ENCODE peak calls at places on chromosomes 5 and 9, in six cellular contexts. K, X, N, B, M and O are unnamed samples.

GRCh38 chr5:134175874-134176522 is 752 bp downstream of the SKP1 start:
- DNase-seq in K (no peak), X (no peak), N (no peak), B (no peak), M (peak; percentile 36), O (peak; percentile 34)

GRCh38 chr9:128160603-128160987 is 530 bp downstream of the BBLN start:
- DNase-seq in K (no peak), X (no peak), N (no peak), B (peak; percentile 20), M (no peak), O (no peak)

GRCh38 chr9:69542048-69542447 is 130.1 kb downstream of the APBA1 start:
- DNase-seq in K (no peak), X (no peak), N (no peak), B (no peak), M (no peak), O (no peak)

GRCh38 chr5:155069961-155070360 is 56.4 kb downstream of the KIF4B start:
- DNase-seq in K (no peak), X (no peak), N (no peak), B (no peak), M (no peak), O (no peak)

GRCh38 chr9:137989999-137990715 is 112.6 kb downstream of the CACNA1B start:
- DNase-seq in K (peak; percentile 51), X (no peak), N (no peak), B (no peak), M (peak; percentile 13), O (no peak)

GRCh38 chr9:97041898-97042297 is 3.0 kb upstream of the CTSV start:
- DNase-seq in K (no peak), X (no peak), N (no peak), B (no peak), M (no peak), O (peak; percentile 87)

GRCh38 chr9:134522502-134522848 is 119.1 kb upstream of the COL5A1 start:
- DNase-seq in K (no peak), X (no peak), N (no peak), B (no peak), M (peak; percentile 11), O (no peak)

GRCh38 chr5:58455495-58455894 is 4.4 kb downstream of the PLK2 start:
- DNase-seq in K (no peak), X (no peak), N (no peak), B (no peak), M (no peak), O (no peak)

GRCh38 chr9:6229604-6230003 is 14.0 kb downstream of the IL33 start:
- DNase-seq in K (no peak), X (no peak), N (no peak), B (no peak), M (no peak), O (peak; percentile 60)

GRCh38 chr9:95981741-95982390 is 106.4 kb downstream of the ERCC6L2 start:
- DNase-seq in K (no peak), X (no peak), N (no peak), B (no peak), M (no peak), O (peak; percentile 18)

DNA sequence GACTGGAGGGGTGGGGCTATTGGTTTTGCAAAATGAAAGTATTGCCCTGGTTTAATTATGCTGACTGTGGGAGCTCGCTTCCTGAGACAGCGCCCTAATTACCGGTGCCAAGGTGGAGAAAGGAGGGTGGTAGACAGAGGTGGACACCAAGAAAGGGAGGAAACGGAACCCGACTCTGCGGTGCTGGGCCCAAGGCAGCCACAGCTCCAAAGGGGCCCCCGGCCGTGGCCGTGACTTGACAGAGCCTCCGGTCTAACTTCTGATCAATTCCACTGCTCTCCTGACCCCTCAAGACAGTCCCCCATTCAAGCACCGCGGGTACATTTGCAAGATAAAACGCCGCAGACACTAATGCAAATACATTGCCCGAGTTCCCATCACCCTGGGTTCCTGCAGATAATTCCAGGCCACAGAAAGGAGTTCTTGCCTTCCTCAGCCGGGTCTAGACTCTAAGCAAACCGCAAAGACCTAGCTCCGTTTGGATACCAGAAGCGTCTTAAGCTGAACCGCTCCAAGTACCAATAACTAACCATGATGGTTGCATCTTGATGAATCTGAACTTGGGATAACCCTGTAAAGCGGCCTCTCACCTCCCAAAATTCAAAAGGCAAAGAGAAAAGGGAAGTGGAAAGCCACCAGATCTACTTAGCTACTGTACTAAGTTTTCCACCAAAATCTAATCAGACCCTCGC is 211.0 kb downstream of the MEF2C start:
- DNase-seq in K (no peak), X (no peak), N (no peak), B (no peak), M (no peak), O (no peak)
- H3K4me3 ChIP-seq in K (no peak overlapping the region), X (no peak overlapping the region), N (no peak overlapping the region), B (no peak overlapping the region), M (peak overlapping the region; percentile 4), O (no peak overlapping the region)

GRCh38 chr9:98276907-98277469 is 21.5 kb upstream of the TBC1D2 start:
- DNase-seq in K (no peak), X (no peak), N (no peak), B (no peak), M (no peak), O (no peak)
- H3K27me3 ChIP-seq in K (no peaks in the 10 kb centered on the region), X (no peaks in the 10 kb centered on the region), N (no peaks in the 10 kb centered on the region), B (peaks cover 2% of the 10 kb centered on the region), M (no peaks in the 10 kb centered on the region), O (no peaks in the 10 kb centered on the region)

GRCh38 chr5:78905084-78905938 is 79.8 kb downstream of the ARSB start:
- DNase-seq in K (no peak), X (no peak), N (no peak), B (no peak), M (no peak), O (no peak)
- H3K4me3 ChIP-seq in K (no peak overlapping the region), X (no peak overlapping the region), N (no peak overlapping the region), B (no peak overlapping the region), M (no peak overlapping the region), O (no peak overlapping the region)

GRCh38 chr9:98971915-98972223 is 28.2 kb downstream of the COL15A1 start:
- DNase-seq in K (no peak), X (no peak), N (no peak), B (no peak), M (no peak), O (no peak)
- H3K27me3 ChIP-seq in K (no peaks in the 10 kb centered on the region), X (no peaks in the 10 kb centered on the region), N (no peaks in the 10 kb centered on the region), B (no peaks in the 10 kb centered on the region), M (no peaks in the 10 kb centered on the region), O (no peaks in the 10 kb centered on the region)